ENCODE peak calls at places on chromosomes 16 and 17, in seven cellular contexts. B is sigmoid colon, F is HCT116, I is prostate gland, U is stomach, G is spleen, K is esophagus muscularis mucosa. P is an unnamed sample. For H3K4me1, the result is how much of the 10 kb centered on the place peaks cover.

GRCh38 chr17:11871773-11872172 is 125.5 kb downstream of the ZNF18 start:
- DNase-seq in B (no peak), F (no peak), I (no peak), U (no peak), G (no peak), K (no peak), P (no peak)

GRCh38 chr16:87435399-87436224 is 43.5 kb downstream of the MAP1LC3B start:
- DNase-seq in B (no peak), F (no peak), I (no peak), U (no peak), G (no peak), K (no peak), P (no peak)

GRCh38 chr16:85635545-85636140 is 22.5 kb downstream of the GSE1 start:
- DNase-seq in B (no peak), F (no peak), I (no peak), U (peak), G (no peak), K (no peak), P (no peak)

GRCh38 chr16:85553436-85554113 is 59.5 kb upstream of the GSE1 start:
- DNase-seq in B (no peak), F (peak), I (no peak), U (peak), G (peak), K (no peak), P (no peak)

GRCh38 chr17:59840908-59841666 is 51.7 kb downstream of the TUBD1 start:
- DNase-seq in B (no peak), F (no peak), I (no peak), U (no peak), G (no peak), K (no peak), P (no peak)

GRCh38 chr17:41666336-41666680 is 22.4 kb upstream of the EIF1 start:
- DNase-seq in B (peak), F (no peak), I (no peak), U (no peak), G (peak), K (no peak), P (no peak)

GRCh38 chr17:7987112-7987893 is 15.1 kb upstream of the GUCY2D start:
- DNase-seq in B (peak), F (no peak), I (no peak), U (no peak), G (no peak), K (peak), P (no peak)

GRCh38 chr17:79844869-79845600 is 5.8 kb upstream of the CBX4 start:
- DNase-seq in B (peak), F (no peak), I (no peak), U (peak), G (peak), K (no peak), P (no peak)

GRCh38 chr16:24734382-24734781 is 4.9 kb downstream of the TNRC6A start:
- DNase-seq in B (no peak), F (no peak), I (no peak), U (no peak), G (no peak), K (no peak), P (no peak)
- H3K4me1 ChIP-seq in B (half or more), F (under half), I (under half), U (half or more), G (half or more), K (half or more), P (under half)

GRCh38 chr17:75265614-75266314 is 4.1 kb downstream of the MRPS7 start:
- DNase-seq in B (no peak), F (no peak), I (no peak), U (no peak), G (peak), K (no peak), P (no peak)

GRCh38 chr17:75263051-75263450 is 1.4 kb downstream of the MRPS7 start:
- DNase-seq in B (no peak), F (no peak), I (no peak), U (no peak), G (peak), K (no peak), P (no peak)

GRCh38 chr17:75262112-75262606 is 480 bp downstream of the MRPS7 start:
- DNase-seq in B (no peak), F (no peak), I (no peak), U (no peak), G (peak), K (no peak), P (no peak)

GRCh38 chr17:75261336-75262111 is at the start of the genes GGA3 and MRPS7:
- DNase-seq in B (peak), F (peak), I (peak), U (peak), G (peak), K (peak), P (peak)

DNA sequence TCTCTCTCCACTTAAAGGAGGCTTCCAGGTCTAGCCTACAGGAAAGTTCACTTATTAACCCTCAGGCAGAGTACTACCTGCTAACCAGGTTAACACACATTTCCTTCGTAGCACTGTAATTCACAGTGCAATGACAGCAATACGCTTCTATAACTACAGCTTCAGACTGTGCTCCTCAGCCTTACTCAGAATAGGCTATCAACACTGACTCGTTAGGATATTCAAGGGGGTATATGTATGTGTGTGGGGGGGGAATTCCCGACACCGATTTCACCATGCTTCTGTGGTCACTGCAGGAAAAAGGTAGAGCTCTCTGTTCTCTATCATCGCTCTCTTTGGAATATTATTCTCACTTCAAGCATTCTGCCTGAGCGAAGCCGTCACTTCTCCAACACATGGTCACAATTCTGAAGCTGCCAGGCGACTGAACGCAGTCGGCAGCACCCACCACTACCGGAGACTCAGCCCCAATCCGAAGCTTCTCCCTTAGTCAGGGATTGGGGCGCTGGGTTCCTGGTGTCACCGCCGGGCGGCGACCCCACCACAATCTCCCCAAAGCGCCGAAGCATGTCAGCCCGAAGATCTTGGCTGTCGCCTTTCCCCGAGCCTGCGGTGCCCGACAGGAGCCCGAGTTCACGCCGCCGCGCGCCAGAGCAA is 599 bp downstream of the GGA3 start:
- DNase-seq in B (no peak), F (no peak), I (no peak), U (no peak), G (no peak), K (no peak), P (no peak)
- TF ChIP-seq CTCF in B (no peak), F (no peak), I (no peak), U (no peak), G (no peak), K (no peak), P (no peak)

GRCh38 chr17:35433075-35433894 is 985 bp upstream of the SLFN12 start:
- DNase-seq in B (peak), F (peak), I (peak), U (peak), G (peak), K (no peak), P (peak)
- TF ChIP-seq POLR2AphosphoS5 in B (no peak), F (no peak), I (peak), U (no peak), G (no peak), K (peak), P (no peak)

GRCh38 chr17:77839324-77840155 is 119.0 kb upstream of the TNRC6C start:
- DNase-seq in B (peak), F (no peak), I (no peak), U (no peak), G (no peak), K (no peak), P (peak)
- H3K4me1 ChIP-seq in B (under half), F (under half), I (under half), U (under half), G (under half), K (under half), P (under half)

P was measured in breast epithelium.